ENCODE peak calls at places on chromosomes 11 and 22, in four cellular contexts. One of them, this sample, is unnamed.
A peak's percentile ranks its signal among the peaks of the same experiment; 100 is the strongest.

GRCh38 chr22:31098633-31099110 is 8.7 kb downstream of the SELENOM start:
- DNase-seq in heart left ventricle: peak; percentile 31
- DNase-seq in lower lobe of right lung: no peak
- DNase-seq in CD8-positive, alpha-beta T cell: no peak
- DNase-seq in this sample: no peak

GRCh38 chr11:541433-541885 is 4.1 kb downstream of the LRRC56 start:
- DNase-seq in CD8-positive, alpha-beta T cell: no peak
- DNase-seq in lower lobe of right lung: peak; percentile 40
- DNase-seq in heart left ventricle: no peak
- DNase-seq in this sample: no peak

GRCh38 chr22:37515902-37516301 is 3.3 kb downstream of the CARD10 start:
- DNase-seq in CD8-positive, alpha-beta T cell: no peak
- DNase-seq in heart left ventricle: no peak
- DNase-seq in lower lobe of right lung: no peak
- DNase-seq in this sample: no peak

GRCh38 chr22:40665312-40665711 is 14.0 kb upstream of the MCHR1 start:
- DNase-seq in lower lobe of right lung: no peak
- DNase-seq in CD8-positive, alpha-beta T cell: no peak
- DNase-seq in heart left ventricle: peak; percentile 78
- DNase-seq in this sample: no peak

GRCh38 chr11:29161216-29161615 is 855.6 kb downstream of the KCNA4 start:
- DNase-seq in lower lobe of right lung: no peak
- DNase-seq in heart left ventricle: no peak
- DNase-seq in CD8-positive, alpha-beta T cell: no peak
- DNase-seq in this sample: no peak

GRCh38 chr11:68678031-68678441 is 6.3 kb upstream of the GAL start:
- DNase-seq in heart left ventricle: peak; percentile 4
- DNase-seq in CD8-positive, alpha-beta T cell: no peak
- DNase-seq in lower lobe of right lung: no peak
- DNase-seq in this sample: no peak

GRCh38 chr11:67490727-67491065 is 7.9 kb downstream of the AIP start:
- DNase-seq in lower lobe of right lung: no peak
- DNase-seq in CD8-positive, alpha-beta T cell: no peak
- DNase-seq in heart left ventricle: no peak
- DNase-seq in this sample: no peak

GRCh38 chr22:50581031-50581949 is 1.4 kb downstream of the CHKB start:
- DNase-seq in heart left ventricle: no peak
- DNase-seq in CD8-positive, alpha-beta T cell: no peak
- DNase-seq in lower lobe of right lung: peak; percentile 49
- DNase-seq in this sample: no peak

GRCh38 chr11:8841899-8842298 is 69.1 kb upstream of the AKIP1 start:
- DNase-seq in CD8-positive, alpha-beta T cell: no peak
- DNase-seq in lower lobe of right lung: no peak
- DNase-seq in heart left ventricle: no peak
- DNase-seq in this sample: no peak

GRCh38 chr11:65786786-65787636 is at the start of gene OVOL1:
- DNase-seq in lower lobe of right lung: peak; percentile 81
- DNase-seq in CD8-positive, alpha-beta T cell: no peak
- DNase-seq in heart left ventricle: no peak
- DNase-seq in this sample: no peak

GRCh38 chr11:47467372-47467771 is 18.4 kb upstream of the RAPSN start:
- DNase-seq in CD8-positive, alpha-beta T cell: no peak
- DNase-seq in lower lobe of right lung: no peak
- DNase-seq in heart left ventricle: no peak
- DNase-seq in this sample: no peak

GRCh38 chr22:29574762-29575450 is 6.0 kb downstream of the NIPSNAP1 start:
- DNase-seq in heart left ventricle: no peak
- DNase-seq in CD8-positive, alpha-beta T cell: no peak
- DNase-seq in lower lobe of right lung: no peak
- DNase-seq in this sample: no peak

GRCh38 chr22:42693763-42694683 is 26.6 kb downstream of the A4GALT start:
- DNase-seq in heart left ventricle: no peak
- DNase-seq in lower lobe of right lung: no peak
- DNase-seq in CD8-positive, alpha-beta T cell: no peak
- DNase-seq in this sample: no peak

GRCh38 chr22:41911292-41911611 is 3.6 kb downstream of the SHISA8 start:
- DNase-seq in CD8-positive, alpha-beta T cell: no peak
- DNase-seq in lower lobe of right lung: no peak
- DNase-seq in heart left ventricle: no peak
- DNase-seq in this sample: no peak

GRCh38 chr11:86484795-86485166 is 110.1 kb downstream of the CCDC81 start:
- DNase-seq in lower lobe of right lung: no peak
- DNase-seq in CD8-positive, alpha-beta T cell: no peak
- DNase-seq in heart left ventricle: no peak
- DNase-seq in this sample: no peak

GRCh38 chr11:47656284-47656915 is 14.0 kb upstream of the MTCH2 start:
- DNase-seq in CD8-positive, alpha-beta T cell: no peak
- DNase-seq in heart left ventricle: no peak
- DNase-seq in lower lobe of right lung: no peak
- DNase-seq in this sample: no peak

GRCh38 chr22:30327864-30328345 is 1.2 kb upstream of the TBC1D10A start:
- DNase-seq in CD8-positive, alpha-beta T cell: no peak
- DNase-seq in lower lobe of right lung: no peak
- DNase-seq in heart left ventricle: no peak
- DNase-seq in this sample: no peak

GRCh38 chr22:43889366-43890253 is 2.2 kb downstream of the PNPLA5 start:
- DNase-seq in heart left ventricle: no peak
- DNase-seq in CD8-positive, alpha-beta T cell: no peak
- DNase-seq in lower lobe of right lung: no peak
- DNase-seq in this sample: no peak

GRCh38 chr22:43888740-43889139 is 3.1 kb downstream of the PNPLA5 start:
- DNase-seq in lower lobe of right lung: no peak
- DNase-seq in heart left ventricle: no peak
- DNase-seq in CD8-positive, alpha-beta T cell: no peak
- DNase-seq in this sample: no peak

GRCh38 chr22:43892183-43892894 is 526 bp upstream of the PNPLA5 start:
- DNase-seq in CD8-positive, alpha-beta T cell: no peak
- DNase-seq in heart left ventricle: no peak
- DNase-seq in lower lobe of right lung: no peak
- DNase-seq in this sample: no peak

GRCh38 chr22:43891360-43892182 is at the start of gene PNPLA5:
- DNase-seq in lower lobe of right lung: no peak
- DNase-seq in CD8-positive, alpha-beta T cell: no peak
- DNase-seq in heart left ventricle: no peak
- DNase-seq in this sample: peak; percentile 45

GRCh38 chr22:43890901-43891331 is 897 bp downstream of the PNPLA5 start:
- DNase-seq in lower lobe of right lung: no peak
- DNase-seq in heart left ventricle: no peak
- DNase-seq in CD8-positive, alpha-beta T cell: no peak
- DNase-seq in this sample: no peak
- H3K4me3 ChIP-seq in lower lobe of right lung: no peak overlapping the region
- H3K4me3 ChIP-seq in heart left ventricle: no peak overlapping the region
- H3K4me3 ChIP-seq in CD8-positive, alpha-beta T cell: no peak overlapping the region
- H3K4me3 ChIP-seq in this sample: peak overlapping the region; percentile 37

DNA sequence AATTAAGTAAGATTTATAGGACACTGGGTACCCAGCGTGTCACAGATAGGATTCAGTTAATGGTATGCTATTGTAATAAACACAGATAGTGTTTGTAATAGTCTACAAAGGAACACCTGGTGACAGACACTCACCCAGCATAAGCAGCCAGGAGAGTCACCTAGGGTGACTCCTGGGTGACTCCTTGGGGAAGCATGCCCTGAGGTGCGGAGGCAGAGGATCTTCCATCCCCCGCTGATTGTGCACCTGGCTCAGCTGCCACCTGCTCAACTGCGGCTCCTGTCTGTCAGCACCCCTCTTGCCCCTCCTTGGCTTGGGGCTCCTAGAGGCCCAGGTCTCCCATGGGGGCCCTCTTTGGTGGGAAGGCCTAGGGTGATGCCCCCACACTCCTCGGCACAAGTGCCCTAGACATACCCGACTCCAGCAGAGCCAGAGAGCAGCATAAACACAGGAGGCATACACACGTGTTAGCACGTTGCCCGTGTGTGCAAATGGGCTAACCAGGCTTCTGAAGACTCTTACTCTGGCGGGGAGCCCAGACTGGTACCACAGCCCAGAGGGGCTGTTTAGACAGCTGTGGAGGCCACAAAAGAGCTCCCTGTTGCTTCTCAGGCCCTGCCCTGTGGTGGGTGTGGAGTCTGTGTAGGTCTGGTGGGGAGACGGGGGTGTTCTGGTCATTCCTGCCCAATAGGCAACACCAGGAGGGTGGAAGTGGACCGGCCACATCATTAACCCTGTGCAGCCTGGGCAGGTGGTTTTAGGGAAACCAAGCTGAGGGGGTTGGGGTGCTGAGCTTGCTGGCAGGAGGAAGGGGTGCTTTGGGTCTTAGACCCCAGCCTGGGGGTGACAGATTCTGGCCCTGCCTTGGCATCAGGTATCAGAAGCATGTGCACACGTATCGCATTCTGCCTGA is 3.0 kb downstream of the INPPL1 start:
- DNase-seq in lower lobe of right lung: no peak
- DNase-seq in heart left ventricle: no peak
- DNase-seq in CD8-positive, alpha-beta T cell: no peak
- DNase-seq in this sample: no peak
- H3K4me3 ChIP-seq in lower lobe of right lung: no peak overlapping the region
- H3K4me3 ChIP-seq in heart left ventricle: no peak overlapping the region
- H3K4me3 ChIP-seq in CD8-positive, alpha-beta T cell: no peak overlapping the region
- H3K4me3 ChIP-seq in this sample: no peak overlapping the region

GRCh38 chr11:17739945-17740338 is 5.4 kb downstream of the KCNC1 start:
- DNase-seq in CD8-positive, alpha-beta T cell: no peak
- DNase-seq in lower lobe of right lung: no peak
- DNase-seq in heart left ventricle: no peak
- DNase-seq in this sample: no peak
- H3K4me3 ChIP-seq in CD8-positive, alpha-beta T cell: no peak overlapping the region
- H3K4me3 ChIP-seq in lower lobe of right lung: no peak overlapping the region
- H3K4me3 ChIP-seq in heart left ventricle: no peak overlapping the region
- H3K4me3 ChIP-seq in this sample: no peak overlapping the region

GRCh38 chr11:2988361-2988762 is 3.8 kb downstream of the NAP1L4 start:
- DNase-seq in lower lobe of right lung: no peak
- DNase-seq in heart left ventricle: no peak
- DNase-seq in CD8-positive, alpha-beta T cell: no peak
- DNase-seq in this sample: no peak
- H3K4me3 ChIP-seq in lower lobe of right lung: peak overlapping the region; percentile 89
- H3K4me3 ChIP-seq in heart left ventricle: no peak overlapping the region
- H3K4me3 ChIP-seq in CD8-positive, alpha-beta T cell: peak overlapping the region; percentile 85
- H3K4me3 ChIP-seq in this sample: no peak overlapping the region

DNA sequence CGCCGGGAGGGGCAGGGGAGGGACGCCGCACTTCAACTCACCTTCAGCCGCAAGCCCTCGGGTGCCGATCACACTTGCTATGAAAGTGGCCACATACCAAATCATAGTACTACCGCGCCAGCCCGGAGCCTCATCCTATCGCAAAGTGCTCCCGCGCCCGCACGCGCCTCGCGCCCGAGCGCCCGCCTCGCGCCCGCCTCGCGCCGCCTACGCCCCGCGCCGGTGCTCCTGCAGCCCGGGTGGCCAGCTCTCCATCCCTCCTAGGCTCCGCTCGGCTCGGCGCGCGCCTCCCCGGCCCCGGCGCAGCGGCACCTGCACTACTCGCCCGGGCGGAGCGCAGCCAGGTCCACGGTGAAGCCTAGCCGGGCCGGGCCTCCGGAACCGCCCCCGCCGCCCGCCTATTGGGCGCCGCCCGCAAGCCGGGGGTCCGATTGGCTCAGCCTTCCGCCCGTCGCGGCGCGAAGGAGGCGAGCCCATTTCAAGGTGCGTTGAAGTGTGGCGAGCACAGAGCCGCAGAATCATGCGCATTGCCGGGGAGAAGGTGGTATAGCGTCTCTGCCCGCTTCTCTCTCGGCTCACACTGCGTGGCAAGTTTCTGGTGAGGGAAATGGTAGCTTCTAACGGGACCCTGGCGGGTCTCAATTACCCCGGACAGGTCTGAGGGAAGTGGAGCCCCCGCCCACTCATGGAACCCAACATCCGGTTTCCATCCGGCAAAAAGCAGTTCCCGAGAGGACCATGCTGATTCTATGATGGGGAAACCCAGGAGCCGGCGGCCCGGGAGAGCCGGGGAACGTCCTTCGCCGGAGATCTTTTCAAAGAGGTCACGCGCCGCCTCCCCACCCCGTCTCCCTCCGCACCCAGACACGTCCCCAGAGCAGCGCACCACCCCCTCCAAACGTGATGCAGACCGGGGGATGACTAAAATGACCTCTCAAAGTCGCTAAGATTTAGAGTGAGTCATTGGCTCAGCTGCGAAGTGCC is at the start of gene IGSF9B:
- DNase-seq in CD8-positive, alpha-beta T cell: peak; percentile 89
- DNase-seq in lower lobe of right lung: peak; percentile 87
- DNase-seq in heart left ventricle: peak; percentile 89
- DNase-seq in this sample: no peak
- H3K4me3 ChIP-seq in CD8-positive, alpha-beta T cell: peak within 1 kb of the TSS; percentile 67
- H3K4me3 ChIP-seq in lower lobe of right lung: peak within 1 kb of the TSS; percentile 73
- H3K4me3 ChIP-seq in heart left ventricle: peak within 1 kb of the TSS; percentile 45
- H3K4me3 ChIP-seq in this sample: peak within 1 kb of the TSS; percentile 68

GRCh38 chr11:44226472-44226871 is 83.5 kb downstream of the ALX4 start:
- DNase-seq in lower lobe of right lung: no peak
- DNase-seq in heart left ventricle: no peak
- DNase-seq in CD8-positive, alpha-beta T cell: no peak
- DNase-seq in this sample: no peak
- H3K4me3 ChIP-seq in lower lobe of right lung: no peak overlapping the region
- H3K4me3 ChIP-seq in heart left ventricle: no peak overlapping the region
- H3K4me3 ChIP-seq in CD8-positive, alpha-beta T cell: no peak overlapping the region
- H3K4me3 ChIP-seq in this sample: no peak overlapping the region

DNA sequence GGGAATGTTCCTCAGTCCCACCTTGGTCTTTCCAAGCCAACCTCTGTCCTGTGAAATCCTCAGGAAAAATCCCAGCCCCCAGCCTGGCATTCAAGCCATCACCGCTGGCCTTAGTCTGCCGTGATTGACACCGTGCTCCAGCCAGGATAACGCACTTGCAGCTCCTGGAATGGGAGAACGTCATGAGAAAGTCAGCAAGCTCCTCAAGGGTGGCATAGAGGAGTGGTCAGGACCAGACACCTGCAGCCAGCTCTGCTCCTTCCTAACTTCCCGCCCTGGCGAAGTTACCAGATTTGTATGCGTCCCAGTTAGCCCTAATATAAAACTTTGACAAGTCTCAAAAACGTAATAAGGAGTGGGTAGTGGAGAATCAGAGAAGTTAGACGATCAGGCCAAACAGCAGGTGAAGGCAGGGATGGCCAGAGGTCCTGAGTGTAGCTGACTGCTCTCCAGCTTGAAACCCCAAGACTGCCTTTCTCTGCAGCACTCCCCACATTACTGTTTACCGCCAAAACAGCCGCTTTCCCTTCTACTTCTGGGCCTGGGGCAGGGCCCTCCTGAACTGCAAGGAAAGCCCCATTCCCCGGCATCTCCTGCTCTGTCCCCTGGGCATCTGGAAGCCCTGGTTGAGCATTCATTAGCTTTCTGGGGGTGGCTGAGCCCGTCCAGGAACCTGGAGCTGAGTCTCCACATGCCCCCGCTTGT is 1.3 kb upstream of the DKK3 start:
- DNase-seq in CD8-positive, alpha-beta T cell: no peak
- DNase-seq in lower lobe of right lung: no peak
- DNase-seq in heart left ventricle: no peak
- DNase-seq in this sample: no peak
- H3K4me3 ChIP-seq in CD8-positive, alpha-beta T cell: no peak overlapping the region
- H3K4me3 ChIP-seq in lower lobe of right lung: no peak overlapping the region
- H3K4me3 ChIP-seq in heart left ventricle: peak overlapping the region; percentile 10
- H3K4me3 ChIP-seq in this sample: peak overlapping the region; percentile 57

This sample was measured in iPS DF 6.9.